ENCODE peak calls at places on chromosomes 5 and 9, in nine cellular contexts. S is type B pancreatic cell; B is germinal center; Q is astrocyte of the spinal cord; X is stimulated activated CD4-positive, alpha-beta T cell treated with anti-CD3 and anti-CD28 coated beads, Interleukin-15, amount 100 ng/mL, for 24 hours; F is T-helper 9 cell; T is gastrocnemius medialis; D is activated T-helper 1 cell treated with Interleukin-2 at 50 U/mL for 16 hours; Z is GM10248. U is an unnamed sample.
A peak's percentile ranks its signal among the peaks of the same experiment; 100 is the strongest.

GRCh38 chr5:5159282-5160108 is 19.4 kb downstream of the ADAMTS16 start:
- DNase-seq in S (no peak), B (no peak), Q (no peak), X (no peak), F (no peak), T (no peak), D (no peak), Z (no peak), U (no peak)

GRCh38 chr9:110047955-110048472 is 159.9 kb downstream of the C9orf152 start:
- DNase-seq in S (no peak), B (no peak), Q (no peak), X (no peak), F (peak; percentile 1), T (no peak), D (no peak), Z (peak; percentile 45), U (no peak)

GRCh38 chr9:89695441-89695891 is 90.7 kb downstream of the GADD45G start:
- DNase-seq in S (no peak), B (no peak), Q (no peak), X (no peak), F (no peak), T (no peak), D (no peak), Z (no peak), U (no peak)

GRCh38 chr5:149355688-149356087 is 2.2 kb upstream of the PCYOX1L start:
- DNase-seq in S (no peak), B (no peak), Q (no peak), X (peak; percentile 32), F (no peak), T (no peak), D (no peak), Z (no peak), U (no peak)

GRCh38 chr5:66933066-66933465 is 263.5 kb downstream of the CD180 start:
- DNase-seq in S (no peak), B (no peak), Q (peak; percentile 70), X (no peak), F (no peak), T (no peak), D (no peak), Z (no peak), U (no peak)

GRCh38 chr9:91060520-91061343 is 259.1 kb downstream of the SYK start:
- DNase-seq in S (peak; percentile 4), B (no peak), Q (peak; percentile 98), X (no peak), F (no peak), T (peak; percentile 70), D (no peak), Z (no peak), U (peak; percentile 36)

GRCh38 chr9:78828521-78828920 is 531.6 kb downstream of the PSAT1 start:
- DNase-seq in S (no peak), B (no peak), Q (no peak), X (no peak), F (no peak), T (no peak), D (no peak), Z (no peak), U (no peak)

GRCh38 chr9:88991066-88992030 is at the start of gene S1PR3:
- DNase-seq in S (peak; percentile 73), B (peak; percentile 13), Q (peak; percentile 46), X (peak; percentile 71), F (no peak), T (no peak), D (no peak), Z (no peak), U (no peak)

GRCh38 chr5:56480305-56481146 is 247.4 kb upstream of the ANKRD55 start:
- DNase-seq in S (no peak), B (peak; percentile 41), Q (peak; percentile 72), X (peak; percentile 32), F (peak; percentile 21), T (no peak), D (no peak), Z (peak; percentile 35), U (no peak)

GRCh38 chr5:98458726-98459125 is 314.7 kb upstream of the RGMB start:
- DNase-seq in S (no peak), B (no peak), Q (no peak), X (no peak), F (no peak), T (no peak), D (no peak), Z (no peak), U (no peak)

GRCh38 chr5:150801117-150801927 is 22.8 kb downstream of the SMIM3 start:
- DNase-seq in S (no peak), B (peak; percentile 39), Q (peak; percentile 85), X (no peak), F (no peak), T (no peak), D (no peak), Z (peak; percentile 41), U (no peak)

GRCh38 chr9:17280350-17281012 is 145.6 kb downstream of the CNTLN start:
- DNase-seq in S (no peak), B (no peak), Q (peak; percentile 37), X (no peak), F (no peak), T (no peak), D (no peak), Z (no peak), U (no peak)

GRCh38 chr9:128412120-128412790 is 8.4 kb upstream of the CERCAM start:
- DNase-seq in S (peak; percentile 90), B (peak; percentile 17), Q (peak; percentile 35), X (peak; percentile 61), F (peak; percentile 37), T (no peak), D (peak; percentile 11), Z (no peak), U (peak; percentile 33)

GRCh38 chr9:134314950-134315715 is 11.1 kb upstream of the RXRA start:
- DNase-seq in S (no peak), B (no peak), Q (no peak), X (no peak), F (no peak), T (no peak), D (no peak), Z (no peak), U (no peak)

GRCh38 chr5:4514067-4514648 is 626.0 kb upstream of the ADAMTS16 start:
- DNase-seq in S (no peak), B (no peak), Q (no peak), X (no peak), F (no peak), T (no peak), D (no peak), Z (no peak), U (no peak)

GRCh38 chr5:176781638-176782570 is 28.5 kb upstream of the UNC5A start:
- DNase-seq in S (no peak), B (no peak), Q (peak; percentile 38), X (no peak), F (no peak), T (no peak), D (no peak), Z (no peak), U (no peak)

GRCh38 chr5:150066901-150067396 is 19.4 kb downstream of the CSF1R start:
- DNase-seq in S (no peak), B (no peak), Q (peak; percentile 56), X (no peak), F (no peak), T (no peak), D (no peak), Z (no peak), U (no peak)

GRCh38 chr5:77693913-77694312 is 55.4 kb upstream of the OTP start:
- DNase-seq in S (no peak), B (no peak), Q (no peak), X (no peak), F (no peak), T (no peak), D (no peak), Z (no peak), U (no peak)

GRCh38 chr9:37187269-37187668 is 66.9 kb downstream of the ZCCHC7 start:
- DNase-seq in S (no peak), B (peak; percentile 28), Q (no peak), X (peak; percentile 28), F (no peak), T (no peak), D (no peak), Z (no peak), U (no peak)